ENCODE peak calls at places on chromosomes 13 and 19, in four cellular contexts. G is AG04449, Q is D341Med, R is GDM1. D is an unnamed sample.

GRCh38 chr19:44602071-44602470 is 11.3 kb upstream of the IGSF23 start:
- DNase-seq in Q (no peak), G (no peak), R (no peak), D (no peak)

GRCh38 chr19:44741841-44742352 is 6.6 kb upstream of the BCL3 start:
- DNase-seq in G (peak; percentile 98), Q (peak; percentile 90), R (peak; percentile 89), D (peak; percentile 98)

GRCh38 chr19:10009269-10009665 is 1.0 kb downstream of the COL5A3 start:
- DNase-seq in G (no peak), R (no peak), Q (peak; percentile 37), D (peak; percentile 82)

GRCh38 chr13:44814144-44814543 is 175.1 kb downstream of the NUFIP1 start:
- DNase-seq in Q (no peak), R (no peak), G (no peak), D (no peak)

GRCh38 chr19:37329686-37330085 is 41.2 kb upstream of the ZNF527 start:
- DNase-seq in Q (no peak), R (no peak), G (no peak), D (no peak)

GRCh38 chr19:18349524-18350128 is 9.2 kb downstream of the PGPEP1 start:
- DNase-seq in Q (peak; percentile 83), G (no peak), R (no peak), D (peak; percentile 59)

GRCh38 chr13:23984541-23984940 is 87.2 kb upstream of the C1QTNF9B start:
- DNase-seq in R (no peak), Q (no peak), G (no peak), D (no peak)

GRCh38 chr13:105395041-105395440 is 1140.4 kb downstream of the EFNB2 start:
- DNase-seq in G (no peak), Q (no peak), R (no peak), D (no peak)

GRCh38 chr19:49210108-49210900 is 52.7 kb downstream of the TRPM4 start:
- DNase-seq in Q (no peak), R (no peak), G (no peak), D (peak; percentile 47)

GRCh38 chr13:43293986-43294880 is 270.8 kb downstream of the DNAJC15 start:
- DNase-seq in R (no peak), Q (no peak), G (no peak), D (no peak)

GRCh38 chr13:42821437-42821836 is 40.1 kb downstream of the FAM216B start:
- DNase-seq in Q (no peak), R (no peak), G (no peak), D (no peak)

GRCh38 chr19:48454150-48454730 is 1.1 kb upstream of the KCNJ14 start:
- DNase-seq in G (no peak), R (no peak), Q (no peak), D (no peak)

GRCh38 chr19:18617562-18617961 is 4.9 kb downstream of the TMEM59L start:
- DNase-seq in Q (no peak), G (no peak), R (no peak), D (no peak)

GRCh38 chr19:674282-675151 is 1.7 kb upstream of the FSTL3 start:
- DNase-seq in G (no peak), Q (no peak), R (no peak), D (peak; percentile 72)

GRCh38 chr19:45102481-45102880 is 9.5 kb downstream of the PPP1R37 start:
- DNase-seq in R (no peak), Q (no peak), G (no peak), D (no peak)

GRCh38 chr19:45079063-45079910 is at the start of gene GEMIN7:
- DNase-seq in R (peak; percentile 73), G (no peak), Q (peak; percentile 92), D (peak; percentile 88)

GRCh38 chr19:44723952-44724319 is 24.6 kb upstream of the BCL3 start:
- DNase-seq in Q (peak; percentile 90), R (peak; percentile 79), G (no peak), D (peak; percentile 90)

GRCh38 chr19:43489310-43489709 is 15.2 kb downstream of the PHLDB3 start:
- DNase-seq in R (no peak), G (no peak), Q (no peak), D (no peak)